ENCODE peak calls at places on chromosome 2, in ten cellular contexts. P is IMR-90, R is caudate nucleus, X is lower lobe of right lung, T is T-helper 2 cell, L is posterior vena cava, K is heart right ventricle, Y is DMS153, O is left colon, W is foreskin fibroblast. A is an unnamed sample.
A peak's percentile ranks its signal among the peaks of the same experiment; 100 is the strongest.

GRCh38 chr2:137508739-137509384 is 455.4 kb upstream of the HNMT start:
- DNase-seq in Y (no peak), K (no peak), L (no peak), X (no peak), P (no peak), O (no peak), W (no peak), R (no peak), T (no peak), A (no peak)

GRCh38 chr2:58042486-58042970 is 4.1 kb upstream of the VRK2 start:
- DNase-seq in Y (peak; percentile 60), X (no peak), L (no peak), O (no peak), W (peak; percentile 71), T (no peak), K (no peak), R (no peak), P (peak; percentile 89), A (no peak)

GRCh38 chr2:179460530-179460929 is 195.9 kb upstream of the SESTD1 start:
- DNase-seq in P (peak; percentile 96), L (no peak), W (peak; percentile 95), O (no peak), X (no peak), K (no peak), Y (no peak), T (no peak), R (no peak), A (no peak)

GRCh38 chr2:20226152-20226545 is 1.2 kb upstream of the SDC1 start:
- DNase-seq in R (no peak), L (peak; percentile 65), W (no peak), P (no peak), T (no peak), Y (no peak), X (no peak), O (peak; percentile 33), K (no peak), A (no peak)

GRCh38 chr2:80856227-80856626 is 551.7 kb upstream of the LRRTM1 start:
- DNase-seq in X (no peak), T (no peak), L (no peak), W (no peak), Y (no peak), P (no peak), R (no peak), K (no peak), O (no peak), A (no peak)

GRCh38 chr2:9760911-9761228 is 82.4 kb upstream of the TAF1B start:
- DNase-seq in R (no peak), L (no peak), W (no peak), O (no peak), P (no peak), Y (no peak), K (no peak), T (no peak), X (no peak), A (no peak)

GRCh38 chr2:216516730-216517350 is 18.2 kb downstream of the RPL37A start:
- DNase-seq in P (peak; percentile 74), X (no peak), T (no peak), W (no peak), R (no peak), O (no peak), Y (peak; percentile 25), L (no peak), K (no peak), A (no peak)

GRCh38 chr2:241817126-241817820 is 8.3 kb downstream of the NEU4 start:
- DNase-seq in X (peak; percentile 37), R (no peak), Y (no peak), P (no peak), O (no peak), K (no peak), W (no peak), T (no peak), L (peak; percentile 60), A (no peak)

GRCh38 chr2:20623741-20624155 is 27.1 kb downstream of the HS1BP3 start:
- DNase-seq in K (no peak), Y (no peak), O (peak; percentile 24), X (peak; percentile 43), R (no peak), T (no peak), W (no peak), L (peak; percentile 75), P (no peak), A (no peak)

GRCh38 chr2:128809256-128809636 is 490.6 kb upstream of the HS6ST1 start:
- DNase-seq in T (no peak), P (peak; percentile 23), O (no peak), L (no peak), R (no peak), Y (no peak), X (no peak), K (no peak), W (no peak), A (no peak)

GRCh38 chr2:159177957-159178356 is 108.5 kb downstream of the WDSUB1 start:
- DNase-seq in K (no peak), P (no peak), X (no peak), O (no peak), L (no peak), Y (no peak), T (no peak), W (no peak), R (no peak), A (no peak)

GRCh38 chr2:98601532-98602132 is 6.7 kb downstream of the COA5 start:
- DNase-seq in L (no peak), O (no peak), Y (no peak), K (no peak), R (no peak), W (peak; percentile 16), X (no peak), T (no peak), P (peak; percentile 47), A (no peak)

GRCh38 chr2:46950314-46950713 is 34.7 kb upstream of the MCFD2 start:
- DNase-seq in R (no peak), Y (no peak), K (no peak), L (no peak), O (no peak), T (no peak), X (no peak), W (no peak), P (no peak), A (no peak)

GRCh38 chr2:36965751-36966369 is 476 bp downstream of the STRN start:
- DNase-seq in K (peak; percentile 57), Y (peak; percentile 0), O (peak; percentile 61), X (peak; percentile 62), R (peak; percentile 53), T (peak; percentile 4), L (no peak), W (no peak), P (no peak), A (peak; percentile 9)

GRCh38 chr2:136116111-136116812 is 1.7 kb downstream of the CXCR4 start:
- DNase-seq in L (peak; percentile 84), O (peak; percentile 32), X (peak; percentile 87), P (no peak), T (peak; percentile 81), W (no peak), R (no peak), Y (no peak), K (peak; percentile 62), A (peak; percentile 78)

GRCh38 chr2:68091439-68092034 is 28.7 kb upstream of the C1D start:
- DNase-seq in W (no peak), R (no peak), P (no peak), T (no peak), L (no peak), K (no peak), Y (no peak), X (no peak), O (no peak), A (no peak)

GRCh38 chr2:119113489-119113770 is 45.1 kb downstream of the C1QL2 start:
- DNase-seq in W (no peak), R (no peak), L (no peak), P (no peak), K (no peak), Y (no peak), O (no peak), T (no peak), X (no peak), A (no peak)

GRCh38 chr2:190862591-190862991 is 18.0 kb upstream of the GLS start:
- DNase-seq in O (no peak), K (no peak), L (no peak), X (no peak), W (no peak), R (no peak), Y (no peak), T (no peak), P (peak; percentile 57), A (no peak)

GRCh38 chr2:227153766-227154486 is 10.1 kb downstream of the COL4A4 start:
- DNase-seq in L (no peak), K (peak; percentile 27), W (no peak), O (peak; percentile 56), X (no peak), Y (no peak), R (no peak), P (no peak), T (no peak), A (no peak)

A was measured in CD4-positive, alpha-beta T cell.